ENCODE peak calls at places on chromosomes 6 and 20, in ten cellular contexts. L is nucleus accumbens; Z is NCI-H2029 treated with DMSO at 0.1 percent for 48 hours; A is sciatic nerve; U is NAMALWA; M is Calu3; R is HTR-8/SVneo; B is stimulated activated CD4-positive, alpha-beta T cell treated with anti-CD3 and anti-CD28 coated beads, Interleukin-1b, Interleukin-23, amount 100 ng/mL, for 24 hours; F is HuH-7.5; I is SHP77. E is an unnamed sample.

GRCh38 chr6:143135326-143135725 is 74.6 kb downstream of the AIG1 start:
- DNase-seq in L (no peak), Z (no peak), A (no peak), U (no peak), M (no peak), R (no peak), B (no peak), F (no peak), I (no peak), E (no peak)

GRCh38 chr6:133026705-133027104 is 212.3 kb downstream of the RPS12 start:
- DNase-seq in L (no peak), Z (no peak), A (no peak), U (no peak), M (no peak), R (no peak), B (no peak), F (no peak), I (no peak), E (no peak)

GRCh38 chr6:106163446-106163965 is 77.4 kb downstream of the PRDM1 start:
- DNase-seq in L (peak; percentile 6), Z (no peak), A (no peak), U (peak; percentile 66), M (no peak), R (no peak), B (no peak), F (no peak), I (no peak), E (no peak)

GRCh38 chr6:1267057-1267732 is 44.7 kb upstream of the FOXQ1 start:
- DNase-seq in L (no peak), Z (no peak), A (no peak), U (no peak), M (peak; percentile 28), R (no peak), B (no peak), F (no peak), I (no peak), E (no peak)

GRCh38 chr20:58099956-58100730 is 128.3 kb downstream of the ANKRD60 start:
- DNase-seq in L (no peak), Z (no peak), A (no peak), U (no peak), M (no peak), R (no peak), B (no peak), F (no peak), I (no peak), E (no peak)

GRCh38 chr6:110319843-110320242 is 38.3 kb downstream of the METTL24 start:
- DNase-seq in L (no peak), Z (no peak), A (no peak), U (no peak), M (no peak), R (no peak), B (no peak), F (no peak), I (no peak), E (no peak)

GRCh38 chr6:108074057-108074358 is 533 bp downstream of the OSTM1 start:
- DNase-seq in L (no peak), Z (no peak), A (peak; percentile 68), U (no peak), M (no peak), R (no peak), B (no peak), F (peak; percentile 38), I (no peak), E (no peak)

GRCh38 chr6:102204336-102204735 is 810.8 kb downstream of the GRIK2 start:
- DNase-seq in L (no peak), Z (no peak), A (no peak), U (no peak), M (no peak), R (no peak), B (no peak), F (no peak), I (no peak), E (no peak)

GRCh38 chr6:22551280-22551679 is 18.1 kb upstream of the HDGFL1 start:
- DNase-seq in L (no peak), Z (no peak), A (no peak), U (no peak), M (no peak), R (no peak), B (no peak), F (no peak), I (no peak), E (no peak)

GRCh38 chr20:48604936-48605335 is 222.9 kb downstream of the PREX1 start:
- DNase-seq in L (no peak), Z (no peak), A (peak; percentile 36), U (no peak), M (no peak), R (no peak), B (no peak), F (no peak), I (no peak), E (no peak)

GRCh38 chr6:87473419-87473903 is 687 bp downstream of the SLC35A1 start:
- DNase-seq in L (peak; percentile 40), Z (no peak), A (no peak), U (peak; percentile 75), M (peak; percentile 22), R (peak; percentile 8), B (peak; percentile 20), F (peak; percentile 33), I (peak; percentile 9), E (no peak)

GRCh38 chr6:133802861-133803260 is 86.1 kb upstream of the TCF21 start:
- DNase-seq in L (no peak), Z (no peak), A (no peak), U (no peak), M (no peak), R (no peak), B (no peak), F (no peak), I (no peak), E (no peak)

E was measured in mesothelial cell of epicardium.